ENCODE peak calls at places on chromosomes 4 and X, in eight cellular contexts. D is Peyer's patch, R is OCI-LY7, J is choroid plexus epithelial cell, H is AG04449, P is neural crest cell, U is suprapubic skin, O is progenitor cell of endocrine pancreas. C is an unnamed sample.
A peak's percentile ranks its signal among the peaks of the same experiment; 100 is the strongest.

GRCh38 chrX:37712458-37712857 is 26.9 kb downstream of the XK start:
- DNase-seq in H (no peak), R (no peak), J (peak; percentile 50), U (no peak), D (no peak), O (no peak), P (no peak), C (no peak)

GRCh38 chr4:174717788-174718187 is 111.3 kb downstream of the GLRA3 start:
- DNase-seq in H (no peak), O (no peak), J (no peak), P (no peak), D (no peak), R (no peak), U (no peak), C (no peak)

GRCh38 chr4:54959656-54960055 is 165.7 kb downstream of the KDR start:
- DNase-seq in O (no peak), R (no peak), J (peak; percentile 81), D (no peak), U (no peak), H (peak; percentile 87), P (no peak), C (no peak)

GRCh38 chr4:16775411-16776154 is 122.9 kb downstream of the LDB2 start:
- DNase-seq in P (no peak), D (no peak), O (no peak), H (no peak), J (no peak), U (no peak), R (no peak), C (no peak)

GRCh38 chr4:148737071-148737470 is 294.9 kb upstream of the NR3C2 start:
- DNase-seq in R (no peak), D (no peak), J (no peak), H (no peak), O (no peak), U (no peak), P (no peak), C (no peak)

GRCh38 chrX:112631892-112632291 is 47.8 kb downstream of the LHFPL1 start:
- DNase-seq in U (no peak), P (no peak), J (no peak), R (no peak), O (no peak), D (no peak), H (no peak), C (no peak)

GRCh38 chrX:114889454-114889853 is 128.0 kb downstream of the IL13RA2 start:
- DNase-seq in J (no peak), O (no peak), R (no peak), U (no peak), H (no peak), P (no peak), D (no peak), C (no peak)

GRCh38 chr4:110368409-110368808 is 107.5 kb upstream of the ENPEP start:
- DNase-seq in H (no peak), P (no peak), D (no peak), R (no peak), O (no peak), U (no peak), J (no peak), C (no peak)

GRCh38 chr4:109049926-109050325 is 252.5 kb downstream of the COL25A1 start:
- DNase-seq in R (no peak), J (no peak), U (no peak), O (no peak), P (no peak), D (no peak), H (no peak), C (no peak)

GRCh38 chrX:15579778-15580747 is 20.7 kb downstream of the ACE2 start:
- DNase-seq in P (no peak), U (no peak), R (no peak), O (no peak), J (peak; percentile 23), H (no peak), D (no peak), C (no peak)

GRCh38 chr4:7655549-7656243 is 221.0 kb upstream of the PSAPL1 start:
- DNase-seq in H (no peak), R (no peak), O (no peak), D (no peak), J (peak; percentile 34), P (no peak), U (no peak), C (peak; percentile 52)
- TF ChIP-seq CTCF in H (no peak), R (no peak), O (no peak), D (no peak), J (no peak), P (no peak), U (no peak), C (no peak)

GRCh38 chr4:40046311-40046980 is 10.2 kb upstream of the N4BP2 start:
- DNase-seq in R (no peak), O (no peak), P (no peak), J (peak; percentile 93), U (no peak), H (peak; percentile 40), D (no peak), C (no peak)
- TF ChIP-seq CTCF in R (no peak), O (no peak), P (no peak), J (peak; percentile 40), U (no peak), H (no peak), D (no peak), C (peak; percentile 47)

GRCh38 chrX:109710181-109710580 is 22.9 kb downstream of the ACSL4 start:
- DNase-seq in O (no peak), J (no peak), R (no peak), P (no peak), U (no peak), H (no peak), D (no peak), C (no peak)

GRCh38 chrX:109714340-109714958 is 18.6 kb downstream of the ACSL4 start:
- DNase-seq in D (no peak), O (no peak), H (peak; percentile 51), J (peak; percentile 82), P (no peak), R (no peak), U (no peak), C (no peak)

GRCh38 chrX:109707322-109707721 is 25.7 kb downstream of the ACSL4 start:
- DNase-seq in R (no peak), O (no peak), P (no peak), D (no peak), H (no peak), U (no peak), J (no peak), C (no peak)

GRCh38 chrX:109704563-109704962 is 28.5 kb downstream of the ACSL4 start:
- DNase-seq in U (no peak), P (no peak), O (no peak), H (no peak), J (no peak), R (no peak), D (no peak), C (no peak)

DNA sequence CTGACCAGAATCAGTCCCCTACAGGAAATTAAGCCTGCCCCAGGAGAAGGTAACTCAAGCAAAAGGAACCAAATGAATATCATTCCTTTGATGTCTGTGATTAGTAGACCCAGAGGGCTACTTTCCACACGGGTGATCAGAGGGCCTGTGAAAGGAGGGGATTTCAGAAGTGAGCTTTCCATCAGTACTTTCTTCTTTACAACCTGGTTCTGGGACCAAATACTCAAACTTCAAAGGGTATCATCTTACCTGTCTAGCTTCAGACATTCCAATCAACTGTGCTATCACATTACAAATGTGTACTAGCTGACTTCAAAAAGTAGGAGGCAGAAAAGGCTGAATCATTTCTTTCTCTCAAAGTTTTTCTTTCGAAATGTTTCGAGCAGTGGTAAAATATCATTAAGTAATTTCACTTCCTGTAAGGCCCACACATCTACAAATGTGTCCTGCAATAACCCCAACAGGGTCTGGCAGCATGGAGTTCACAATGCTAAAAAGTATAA is 23.9 kb downstream of the ACSL4 start:
- DNase-seq in O (no peak), H (no peak), U (no peak), D (no peak), J (peak; percentile 75), R (peak; percentile 38), P (no peak), C (no peak)
- TF ChIP-seq CTCF in O (no peak), H (no peak), U (no peak), D (no peak), J (peak; percentile 13), R (no peak), P (no peak), C (peak; percentile 55)

GRCh38 chr4:116664198-116664597 is 421.2 kb downstream of the TRAM1L1 start:
- DNase-seq in P (no peak), R (no peak), J (no peak), D (no peak), H (no peak), U (no peak), O (no peak), C (no peak)

GRCh38 chr4:116668190-116668589 is 417.2 kb downstream of the TRAM1L1 start:
- DNase-seq in D (no peak), U (no peak), P (no peak), O (no peak), R (peak; percentile 3), H (no peak), J (no peak), C (no peak)
- TF ChIP-seq CTCF in D (no peak), U (no peak), P (peak; percentile 21), O (peak; percentile 17), R (peak; percentile 73), H (no peak), J (no peak), C (peak; percentile 16)

GRCh38 chr4:86594559-86595425 is 677 bp downstream of the PTPN13 start:
- DNase-seq in U (peak; percentile 80), D (peak; percentile 49), O (peak; percentile 11), H (peak; percentile 90), P (no peak), J (peak; percentile 82), R (no peak), C (no peak)
- TF ChIP-seq CTCF in U (no peak), D (no peak), O (peak; percentile 39), H (peak; percentile 11), P (peak; percentile 43), J (peak; percentile 39), R (no peak), C (peak; percentile 70)

GRCh38 chr4:26048378-26048882 is 134.4 kb downstream of the SMIM20 start:
- DNase-seq in R (no peak), U (no peak), D (no peak), O (no peak), P (no peak), H (peak; percentile 56), J (peak; percentile 92), C (no peak)

GRCh38 chr4:26050212-26050643 is 136.2 kb downstream of the SMIM20 start:
- DNase-seq in U (no peak), D (no peak), R (no peak), H (no peak), P (no peak), O (no peak), J (no peak), C (no peak)

GRCh38 chr4:26048962-26049361 is 134.9 kb downstream of the SMIM20 start:
- DNase-seq in H (no peak), D (no peak), J (peak; percentile 51), O (no peak), U (no peak), P (no peak), R (no peak), C (no peak)

GRCh38 chr4:26050671-26051070 is 136.7 kb downstream of the SMIM20 start:
- DNase-seq in D (no peak), H (no peak), P (no peak), U (no peak), O (no peak), R (no peak), J (no peak), C (no peak)

DNA sequence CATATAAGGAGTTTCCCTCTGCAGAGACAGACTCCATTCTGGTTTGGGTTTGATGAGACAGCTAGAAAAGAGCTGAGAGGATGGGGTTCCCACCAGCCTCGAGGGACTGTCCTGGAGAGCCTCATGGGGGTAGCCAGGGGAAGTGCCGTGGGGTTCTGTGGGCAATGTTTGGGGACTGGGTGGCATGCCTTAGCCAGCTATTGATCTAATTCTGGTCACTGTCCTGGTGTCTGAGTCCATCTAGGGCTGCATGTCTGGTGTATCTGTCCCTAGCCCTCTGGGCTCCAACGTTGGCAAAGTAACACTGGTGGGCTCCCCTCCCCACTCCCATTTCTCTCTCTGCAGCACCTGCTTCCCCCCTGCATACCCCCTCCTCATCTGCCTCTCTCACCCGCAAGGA is 135.4 kb downstream of the SMIM20 start:
- DNase-seq in D (no peak), O (no peak), P (no peak), U (no peak), H (no peak), J (no peak), R (no peak), C (no peak)
- TF ChIP-seq CTCF in D (no peak), O (no peak), P (no peak), U (no peak), H (no peak), J (no peak), R (no peak), C (no peak)